ENCODE peak calls at places on chromosomes 7 and 10, in four cellular contexts. One of them, this sample, is unnamed.

GRCh38 chr10:67926956-67927355 is 42.5 kb downstream of the SIRT1 start:
- DNase-seq in WERI-Rb-1: no peak
- DNase-seq in AG04450: no peak
- DNase-seq in coronary artery: no peak
- DNase-seq in this sample: no peak

GRCh38 chr10:91787810-91788209 is 10.4 kb upstream of the TNKS2 start:
- DNase-seq in WERI-Rb-1: no peak
- DNase-seq in AG04450: no peak
- DNase-seq in coronary artery: no peak
- DNase-seq in this sample: no peak

GRCh38 chr10:13739178-13739577 is 152.4 kb downstream of the PRPF18 start:
- DNase-seq in WERI-Rb-1: no peak
- DNase-seq in AG04450: no peak
- DNase-seq in coronary artery: no peak
- DNase-seq in this sample: no peak

GRCh38 chr7:40918701-40919271 is 784.0 kb downstream of the SUGCT start:
- DNase-seq in WERI-Rb-1: no peak
- DNase-seq in AG04450: peak; percentile 73
- DNase-seq in coronary artery: no peak
- DNase-seq in this sample: peak; percentile 79

GRCh38 chr7:94223375-94224084 is 171.2 kb upstream of the COL1A2 start:
- DNase-seq in WERI-Rb-1: no peak
- DNase-seq in AG04450: peak; percentile 34
- DNase-seq in coronary artery: no peak
- DNase-seq in this sample: peak; percentile 72

GRCh38 chr10:43859016-43859525 is 210.4 kb upstream of the ZNF32 start:
- DNase-seq in WERI-Rb-1: no peak
- DNase-seq in AG04450: no peak
- DNase-seq in coronary artery: peak; percentile 36
- DNase-seq in this sample: no peak

GRCh38 chr10:90204956-90205695 is 503.7 kb downstream of the KIF20B start:
- DNase-seq in WERI-Rb-1: no peak
- DNase-seq in AG04450: no peak
- DNase-seq in coronary artery: no peak
- DNase-seq in this sample: peak; percentile 83

GRCh38 chr7:120805636-120806388 is 52.1 kb downstream of the TSPAN12 start:
- DNase-seq in WERI-Rb-1: peak; percentile 56
- DNase-seq in AG04450: no peak
- DNase-seq in coronary artery: no peak
- DNase-seq in this sample: peak; percentile 59

GRCh38 chr7:41187322-41187721 is 515.6 kb downstream of the INHBA start:
- DNase-seq in WERI-Rb-1: no peak
- DNase-seq in AG04450: no peak
- DNase-seq in coronary artery: no peak
- DNase-seq in this sample: no peak

GRCh38 chr10:6146921-6147320 is 55.8 kb upstream of the PFKFB3 start:
- DNase-seq in WERI-Rb-1: no peak
- DNase-seq in AG04450: no peak
- DNase-seq in coronary artery: no peak
- DNase-seq in this sample: no peak

GRCh38 chr10:49023752-49024151 is 84.1 kb upstream of the LRRC18 start:
- DNase-seq in WERI-Rb-1: no peak
- DNase-seq in AG04450: peak; percentile 2
- DNase-seq in coronary artery: no peak
- DNase-seq in this sample: no peak

GRCh38 chr7:5500056-5500776 is 76.6 kb upstream of the TNRC18 start:
- DNase-seq in WERI-Rb-1: no peak
- DNase-seq in AG04450: no peak
- DNase-seq in coronary artery: no peak
- DNase-seq in this sample: no peak

GRCh38 chr10:12509016-12509793 is 159.9 kb downstream of the CAMK1D start:
- DNase-seq in WERI-Rb-1: peak; percentile 17
- DNase-seq in AG04450: no peak
- DNase-seq in coronary artery: peak; percentile 28
- DNase-seq in this sample: no peak

GRCh38 chr10:24215603-24216002 is 6.7 kb downstream of the KIAA1217 start:
- DNase-seq in WERI-Rb-1: no peak
- DNase-seq in AG04450: no peak
- DNase-seq in coronary artery: no peak
- DNase-seq in this sample: no peak

GRCh38 chr10:124041684-124042445 is 51.5 kb downstream of the CHST15 start:
- DNase-seq in WERI-Rb-1: no peak
- DNase-seq in AG04450: no peak
- DNase-seq in coronary artery: no peak
- DNase-seq in this sample: no peak

GRCh38 chr10:94357193-94357592 is 5.5 kb downstream of the NOC3L start:
- DNase-seq in WERI-Rb-1: no peak
- DNase-seq in AG04450: no peak
- DNase-seq in coronary artery: no peak
- DNase-seq in this sample: no peak

GRCh38 chr10:92814790-92815189 is 33.5 kb upstream of the EXOC6 start:
- DNase-seq in WERI-Rb-1: no peak
- DNase-seq in AG04450: no peak
- DNase-seq in coronary artery: no peak
- DNase-seq in this sample: no peak

GRCh38 chr7:86598311-86598710 is 45.4 kb upstream of the GRM3 start:
- DNase-seq in WERI-Rb-1: peak; percentile 22
- DNase-seq in AG04450: no peak
- DNase-seq in coronary artery: no peak
- DNase-seq in this sample: no peak

GRCh38 chr10:48241301-48241700 is 33.2 kb downstream of the FRMPD2 start:
- DNase-seq in WERI-Rb-1: no peak
- DNase-seq in AG04450: no peak
- DNase-seq in coronary artery: no peak
- DNase-seq in this sample: no peak

GRCh38 chr7:64875658-64876406 is 27.2 kb upstream of the ZNF273 start:
- DNase-seq in WERI-Rb-1: no peak
- DNase-seq in AG04450: no peak
- DNase-seq in coronary artery: no peak
- DNase-seq in this sample: no peak

GRCh38 chr7:75842836-75843446 is 29.3 kb upstream of the CCL24 start:
- DNase-seq in WERI-Rb-1: no peak
- DNase-seq in AG04450: peak; percentile 80
- DNase-seq in coronary artery: no peak
- DNase-seq in this sample: peak; percentile 77

GRCh38 chr10:49600781-49601400 is 9.2 kb upstream of the SLC18A3 start:
- DNase-seq in WERI-Rb-1: no peak
- DNase-seq in AG04450: no peak
- DNase-seq in coronary artery: no peak
- DNase-seq in this sample: no peak

GRCh38 chr7:155879592-155879991 is 67.3 kb upstream of the SHH start:
- DNase-seq in WERI-Rb-1: no peak
- DNase-seq in AG04450: no peak
- DNase-seq in coronary artery: peak; percentile 46
- DNase-seq in this sample: no peak

GRCh38 chr10:19570143-19570542 is 246.1 kb upstream of the PLXDC2 start:
- DNase-seq in WERI-Rb-1: no peak
- DNase-seq in AG04450: no peak
- DNase-seq in coronary artery: no peak
- DNase-seq in this sample: no peak

GRCh38 chr10:95247200-95247880 is 43.5 kb downstream of the PDLIM1 start:
- DNase-seq in WERI-Rb-1: no peak
- DNase-seq in AG04450: peak; percentile 81
- DNase-seq in coronary artery: no peak
- DNase-seq in this sample: peak; percentile 74

GRCh38 chr10:123991622-123992570 is 100.3 kb upstream of the CPXM2 start:
- DNase-seq in WERI-Rb-1: no peak
- DNase-seq in AG04450: no peak
- DNase-seq in coronary artery: peak; percentile 55
- DNase-seq in this sample: no peak

GRCh38 chr7:137878333-137878961 is 31.7 kb upstream of the DGKI start:
- DNase-seq in WERI-Rb-1: peak; percentile 45
- DNase-seq in AG04450: no peak
- DNase-seq in coronary artery: no peak
- DNase-seq in this sample: peak; percentile 70

GRCh38 chr7:136136906-136137305 is 159.7 kb upstream of the MTPN start:
- DNase-seq in WERI-Rb-1: peak; percentile 82
- DNase-seq in AG04450: no peak
- DNase-seq in coronary artery: no peak
- DNase-seq in this sample: no peak

GRCh38 chr7:138665249-138665648 is 35.9 kb downstream of the SVOPL start:
- DNase-seq in WERI-Rb-1: peak; percentile 66
- DNase-seq in AG04450: no peak
- DNase-seq in coronary artery: no peak
- DNase-seq in this sample: no peak

GRCh38 chr7:139989366-139990141 is 73.2 kb downstream of the PARP12 start:
- DNase-seq in WERI-Rb-1: no peak
- DNase-seq in AG04450: no peak
- DNase-seq in coronary artery: no peak
- DNase-seq in this sample: no peak
- H3K4me3 ChIP-seq in WERI-Rb-1: no peak overlapping the region
- H3K4me3 ChIP-seq in AG04450: no peak overlapping the region
- H3K4me3 ChIP-seq in coronary artery: no peak overlapping the region
- H3K4me3 ChIP-seq in this sample: no peak overlapping the region

DNA sequence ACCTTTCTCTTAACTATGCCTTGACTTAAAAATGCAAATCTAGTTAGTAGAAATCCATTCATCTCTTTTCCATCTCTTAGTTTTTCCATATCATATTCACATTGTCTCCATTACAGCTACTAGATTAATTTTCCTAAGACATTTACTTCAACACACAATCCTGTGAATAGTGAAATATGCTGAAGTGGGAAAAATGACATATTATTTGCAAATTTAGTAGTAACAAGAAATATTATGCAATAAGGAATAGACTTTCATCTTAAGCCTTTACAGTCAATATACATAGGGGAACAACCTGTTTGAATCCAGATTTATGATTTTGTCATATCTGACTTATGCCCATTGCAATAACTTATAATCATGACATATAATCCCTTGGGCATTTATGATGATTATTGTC is 277.0 kb upstream of the IMMP2L start:
- DNase-seq in WERI-Rb-1: no peak
- DNase-seq in AG04450: no peak
- DNase-seq in coronary artery: no peak
- DNase-seq in this sample: no peak
- TF ChIP-seq CTCF in WERI-Rb-1: no peak
- TF ChIP-seq CTCF in AG04450: no peak
- TF ChIP-seq CTCF in coronary artery: no peak
- TF ChIP-seq CTCF in this sample: no peak

GRCh38 chr7:13745530-13745929 is 243.9 kb downstream of the ETV1 start:
- DNase-seq in WERI-Rb-1: no peak
- DNase-seq in AG04450: no peak
- DNase-seq in coronary artery: no peak
- DNase-seq in this sample: no peak
- H3K4me3 ChIP-seq in WERI-Rb-1: no peak overlapping the region
- H3K4me3 ChIP-seq in AG04450: no peak overlapping the region
- H3K4me3 ChIP-seq in coronary artery: no peak overlapping the region
- H3K4me3 ChIP-seq in this sample: no peak overlapping the region

GRCh38 chr7:53358301-53358700 is 322.9 kb downstream of the POM121L12 start:
- DNase-seq in WERI-Rb-1: no peak
- DNase-seq in AG04450: no peak
- DNase-seq in coronary artery: no peak
- DNase-seq in this sample: no peak
- TF ChIP-seq CTCF in WERI-Rb-1: peak; percentile 31
- TF ChIP-seq CTCF in AG04450: no peak
- TF ChIP-seq CTCF in coronary artery: no peak
- TF ChIP-seq CTCF in this sample: no peak

DNA sequence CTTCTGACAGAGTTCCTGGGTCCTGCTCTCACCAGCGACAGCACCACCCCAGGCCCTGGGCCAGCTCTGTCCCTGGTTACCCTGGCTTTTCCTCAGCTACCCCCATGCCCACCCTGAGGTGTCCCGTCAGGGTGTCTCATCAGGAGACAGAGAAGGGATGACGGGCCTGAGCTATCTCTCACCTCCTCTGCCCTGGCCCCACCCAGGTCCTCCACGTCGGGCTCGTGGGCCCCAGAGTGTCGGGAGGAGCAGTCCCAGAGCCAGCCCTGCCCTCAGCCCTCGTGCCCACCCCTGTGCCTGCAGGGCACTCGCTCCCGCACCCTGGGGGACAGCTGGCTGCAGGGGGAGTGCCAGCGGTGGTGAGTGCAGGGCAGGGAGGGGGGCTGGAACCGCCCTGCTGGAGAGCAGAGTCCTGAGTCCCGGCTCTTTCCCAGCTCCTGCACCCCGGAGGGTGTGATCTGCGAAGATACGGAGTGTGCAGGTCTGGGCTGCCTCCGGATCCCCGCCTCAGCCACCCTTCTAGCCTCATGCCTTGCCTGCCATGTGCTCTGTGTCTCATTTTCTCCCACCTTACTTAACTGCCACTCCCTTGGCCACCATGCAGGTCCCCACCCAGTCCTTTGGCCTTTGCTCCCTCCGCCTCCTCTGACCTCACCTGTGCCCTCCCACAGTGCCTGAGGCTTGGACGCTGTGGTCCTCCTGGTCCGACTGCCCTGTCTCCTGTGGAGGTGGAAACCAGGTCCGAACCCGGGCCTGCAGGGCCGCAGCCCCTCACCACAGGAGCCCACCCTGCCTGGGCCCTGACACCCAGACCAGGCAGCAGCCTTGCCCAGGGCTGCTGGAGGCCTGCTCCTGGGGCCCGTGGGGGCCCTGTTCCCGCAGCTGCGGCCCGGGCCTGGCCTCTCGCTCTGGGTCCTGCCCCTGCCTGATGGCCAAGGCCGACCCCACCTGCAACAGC is 16.7 kb upstream of the ZNF862 start:
- DNase-seq in WERI-Rb-1: no peak
- DNase-seq in AG04450: no peak
- DNase-seq in coronary artery: no peak
- DNase-seq in this sample: no peak
- H3K4me3 ChIP-seq in WERI-Rb-1: no peak overlapping the region
- H3K4me3 ChIP-seq in AG04450: no peak overlapping the region
- H3K4me3 ChIP-seq in coronary artery: no peak overlapping the region
- H3K4me3 ChIP-seq in this sample: no peak overlapping the region

GRCh38 chr7:102467581-102468415 is 3.0 kb downstream of the LRWD1 start:
- DNase-seq in WERI-Rb-1: no peak
- DNase-seq in AG04450: no peak
- DNase-seq in coronary artery: no peak
- DNase-seq in this sample: no peak

GRCh38 chr7:102468416-102469350 is 3.9 kb downstream of the LRWD1 start:
- DNase-seq in WERI-Rb-1: peak; percentile 7
- DNase-seq in AG04450: no peak
- DNase-seq in coronary artery: no peak
- DNase-seq in this sample: no peak

GRCh38 chr7:102463841-102464576 is 654 bp downstream of the ALKBH4 start:
- DNase-seq in WERI-Rb-1: no peak
- DNase-seq in AG04450: no peak
- DNase-seq in coronary artery: no peak
- DNase-seq in this sample: no peak

GRCh38 chr7:102466097-102466496 is 1.3 kb downstream of the LRWD1 start:
- DNase-seq in WERI-Rb-1: no peak
- DNase-seq in AG04450: no peak
- DNase-seq in coronary artery: no peak
- DNase-seq in this sample: no peak

GRCh38 chr7:102464577-102465280 is at the start of the genes ALKBH4 and LRWD1:
- DNase-seq in WERI-Rb-1: peak; percentile 94
- DNase-seq in AG04450: peak; percentile 67
- DNase-seq in coronary artery: peak; percentile 94
- DNase-seq in this sample: peak; percentile 90
- TF ChIP-seq CTCF in WERI-Rb-1: peak; percentile 29
- TF ChIP-seq CTCF in AG04450: no peak
- TF ChIP-seq CTCF in coronary artery: no peak
- TF ChIP-seq CTCF in this sample: peak; percentile 9

GRCh38 chr10:79547973-79548372 is 12.2 kb downstream of the SFTPA2 start:
- DNase-seq in WERI-Rb-1: no peak
- DNase-seq in AG04450: no peak
- DNase-seq in coronary artery: no peak
- DNase-seq in this sample: no peak
- H3K4me3 ChIP-seq in WERI-Rb-1: no peak overlapping the region
- H3K4me3 ChIP-seq in AG04450: no peak overlapping the region
- H3K4me3 ChIP-seq in coronary artery: no peak overlapping the region
- H3K4me3 ChIP-seq in this sample: no peak overlapping the region

This sample was measured in astrocyte of the spinal cord.